ENCODE peak calls at places on chromosomes 3 and 15, in ten cellular contexts. One of them, this sample, is unnamed.

GRCh38 chr3:143222505-143222904 is 102.9 kb downstream of the CHST2 start:
- DNase-seq in brain microvascular endothelial cell: no peak
- DNase-seq in sigmoid colon: no peak
- DNase-seq in heart left ventricle: no peak
- DNase-seq in nucleus accumbens: no peak
- DNase-seq in occipital lobe: no peak
- DNase-seq in NCI-H1105 treated with DMSO at 0.1 percent for 48 hours: no peak
- DNase-seq in prostate gland: no peak
- DNase-seq in substantia nigra: no peak
- DNase-seq in A549: no peak
- DNase-seq in this sample: no peak

GRCh38 chr3:21013566-21013965 is 737.4 kb downstream of the ZNF385D start:
- DNase-seq in sigmoid colon: no peak
- DNase-seq in occipital lobe: no peak
- DNase-seq in substantia nigra: no peak
- DNase-seq in NCI-H1105 treated with DMSO at 0.1 percent for 48 hours: no peak
- DNase-seq in nucleus accumbens: no peak
- DNase-seq in A549: no peak
- DNase-seq in brain microvascular endothelial cell: no peak
- DNase-seq in prostate gland: no peak
- DNase-seq in heart left ventricle: no peak
- DNase-seq in this sample: no peak

GRCh38 chr3:44568561-44568960 is 13.6 kb downstream of the ZKSCAN7 start:
- DNase-seq in A549: no peak
- DNase-seq in NCI-H1105 treated with DMSO at 0.1 percent for 48 hours: no peak
- DNase-seq in nucleus accumbens: no peak
- DNase-seq in brain microvascular endothelial cell: peak
- DNase-seq in prostate gland: no peak
- DNase-seq in occipital lobe: no peak
- DNase-seq in substantia nigra: no peak
- DNase-seq in heart left ventricle: no peak
- DNase-seq in sigmoid colon: no peak
- DNase-seq in this sample: no peak

GRCh38 chr3:174253221-174253620 is 605.9 kb upstream of the NAALADL2 start:
- DNase-seq in heart left ventricle: no peak
- DNase-seq in occipital lobe: no peak
- DNase-seq in substantia nigra: no peak
- DNase-seq in sigmoid colon: no peak
- DNase-seq in brain microvascular endothelial cell: no peak
- DNase-seq in A549: no peak
- DNase-seq in prostate gland: no peak
- DNase-seq in NCI-H1105 treated with DMSO at 0.1 percent for 48 hours: no peak
- DNase-seq in nucleus accumbens: no peak
- DNase-seq in this sample: no peak

GRCh38 chr15:78979456-78980320 is 34.8 kb upstream of the CTSH start:
- DNase-seq in NCI-H1105 treated with DMSO at 0.1 percent for 48 hours: peak
- DNase-seq in substantia nigra: peak
- DNase-seq in prostate gland: peak
- DNase-seq in brain microvascular endothelial cell: peak
- DNase-seq in nucleus accumbens: no peak
- DNase-seq in heart left ventricle: peak
- DNase-seq in occipital lobe: peak
- DNase-seq in A549: peak
- DNase-seq in sigmoid colon: peak
- DNase-seq in this sample: peak

GRCh38 chr3:194275721-194276120 is 75.4 kb downstream of the CPN2 start:
- DNase-seq in substantia nigra: no peak
- DNase-seq in NCI-H1105 treated with DMSO at 0.1 percent for 48 hours: no peak
- DNase-seq in brain microvascular endothelial cell: no peak
- DNase-seq in occipital lobe: no peak
- DNase-seq in nucleus accumbens: no peak
- DNase-seq in sigmoid colon: peak
- DNase-seq in heart left ventricle: no peak
- DNase-seq in prostate gland: no peak
- DNase-seq in A549: no peak
- DNase-seq in this sample: no peak

GRCh38 chr15:83810110-83810509 is 156.2 kb downstream of the ADAMTSL3 start:
- DNase-seq in prostate gland: no peak
- DNase-seq in A549: no peak
- DNase-seq in occipital lobe: no peak
- DNase-seq in NCI-H1105 treated with DMSO at 0.1 percent for 48 hours: no peak
- DNase-seq in heart left ventricle: no peak
- DNase-seq in substantia nigra: no peak
- DNase-seq in nucleus accumbens: no peak
- DNase-seq in brain microvascular endothelial cell: no peak
- DNase-seq in sigmoid colon: no peak
- DNase-seq in this sample: no peak

GRCh38 chr3:170180952-170181876 is at the start of gene PHC3:
- DNase-seq in prostate gland: peak
- DNase-seq in substantia nigra: peak
- DNase-seq in nucleus accumbens: peak
- DNase-seq in A549: peak
- DNase-seq in sigmoid colon: peak
- DNase-seq in heart left ventricle: peak
- DNase-seq in NCI-H1105 treated with DMSO at 0.1 percent for 48 hours: peak
- DNase-seq in occipital lobe: peak
- DNase-seq in brain microvascular endothelial cell: peak
- DNase-seq in this sample: peak

GRCh38 chr3:42745776-42746454 is 27.1 kb downstream of the CCDC13 start:
- DNase-seq in nucleus accumbens: no peak
- DNase-seq in occipital lobe: no peak
- DNase-seq in sigmoid colon: no peak
- DNase-seq in A549: no peak
- DNase-seq in prostate gland: no peak
- DNase-seq in brain microvascular endothelial cell: no peak
- DNase-seq in substantia nigra: no peak
- DNase-seq in heart left ventricle: no peak
- DNase-seq in NCI-H1105 treated with DMSO at 0.1 percent for 48 hours: no peak
- DNase-seq in this sample: no peak

GRCh38 chr3:44318929-44319328 is 19.6 kb upstream of the TCAIM start:
- DNase-seq in NCI-H1105 treated with DMSO at 0.1 percent for 48 hours: no peak
- DNase-seq in sigmoid colon: no peak
- DNase-seq in heart left ventricle: no peak
- DNase-seq in A549: no peak
- DNase-seq in occipital lobe: no peak
- DNase-seq in substantia nigra: no peak
- DNase-seq in prostate gland: no peak
- DNase-seq in nucleus accumbens: no peak
- DNase-seq in brain microvascular endothelial cell: no peak
- DNase-seq in this sample: no peak

GRCh38 chr3:157913751-157914150 is 192.5 kb downstream of the SHOX2 start:
- DNase-seq in A549: no peak
- DNase-seq in NCI-H1105 treated with DMSO at 0.1 percent for 48 hours: no peak
- DNase-seq in substantia nigra: no peak
- DNase-seq in brain microvascular endothelial cell: no peak
- DNase-seq in occipital lobe: no peak
- DNase-seq in heart left ventricle: no peak
- DNase-seq in nucleus accumbens: no peak
- DNase-seq in prostate gland: no peak
- DNase-seq in sigmoid colon: no peak
- DNase-seq in this sample: peak

GRCh38 chr3:43723121-43723734 is 32.5 kb downstream of the ABHD5 start:
- DNase-seq in A549: peak
- DNase-seq in prostate gland: no peak
- DNase-seq in brain microvascular endothelial cell: peak
- DNase-seq in nucleus accumbens: no peak
- DNase-seq in occipital lobe: no peak
- DNase-seq in sigmoid colon: no peak
- DNase-seq in NCI-H1105 treated with DMSO at 0.1 percent for 48 hours: no peak
- DNase-seq in heart left ventricle: no peak
- DNase-seq in substantia nigra: no peak
- DNase-seq in this sample: no peak

GRCh38 chr15:63243776-63244175 is 33.6 kb upstream of the APH1B start:
- DNase-seq in sigmoid colon: no peak
- DNase-seq in occipital lobe: no peak
- DNase-seq in brain microvascular endothelial cell: no peak
- DNase-seq in prostate gland: no peak
- DNase-seq in A549: no peak
- DNase-seq in heart left ventricle: no peak
- DNase-seq in nucleus accumbens: no peak
- DNase-seq in NCI-H1105 treated with DMSO at 0.1 percent for 48 hours: no peak
- DNase-seq in substantia nigra: no peak
- DNase-seq in this sample: no peak

GRCh38 chr15:23588268-23588667 is 22.8 kb downstream of the MKRN3 start:
- DNase-seq in occipital lobe: no peak
- DNase-seq in sigmoid colon: no peak
- DNase-seq in heart left ventricle: no peak
- DNase-seq in substantia nigra: no peak
- DNase-seq in A549: no peak
- DNase-seq in brain microvascular endothelial cell: no peak
- DNase-seq in nucleus accumbens: no peak
- DNase-seq in prostate gland: no peak
- DNase-seq in NCI-H1105 treated with DMSO at 0.1 percent for 48 hours: no peak
- DNase-seq in this sample: no peak

GRCh38 chr3:129320261-129320660 is 41.6 kb downstream of the HMCES start:
- DNase-seq in NCI-H1105 treated with DMSO at 0.1 percent for 48 hours: no peak
- DNase-seq in substantia nigra: no peak
- DNase-seq in nucleus accumbens: no peak
- DNase-seq in brain microvascular endothelial cell: no peak
- DNase-seq in sigmoid colon: peak
- DNase-seq in heart left ventricle: no peak
- DNase-seq in occipital lobe: no peak
- DNase-seq in prostate gland: no peak
- DNase-seq in A549: no peak
- DNase-seq in this sample: no peak

GRCh38 chr15:52789601-52790165 is 453 bp downstream of the ONECUT1 start:
- DNase-seq in sigmoid colon: no peak
- DNase-seq in prostate gland: no peak
- DNase-seq in brain microvascular endothelial cell: no peak
- DNase-seq in A549: peak
- DNase-seq in NCI-H1105 treated with DMSO at 0.1 percent for 48 hours: peak
- DNase-seq in substantia nigra: no peak
- DNase-seq in nucleus accumbens: no peak
- DNase-seq in occipital lobe: no peak
- DNase-seq in heart left ventricle: no peak
- DNase-seq in this sample: no peak

GRCh38 chr3:277873-278272 is 81.3 kb downstream of the CHL1 start:
- DNase-seq in occipital lobe: no peak
- DNase-seq in substantia nigra: no peak
- DNase-seq in heart left ventricle: no peak
- DNase-seq in NCI-H1105 treated with DMSO at 0.1 percent for 48 hours: no peak
- DNase-seq in prostate gland: no peak
- DNase-seq in brain microvascular endothelial cell: no peak
- DNase-seq in nucleus accumbens: no peak
- DNase-seq in sigmoid colon: no peak
- DNase-seq in A549: no peak
- DNase-seq in this sample: no peak

GRCh38 chr15:66096711-66097058 is 156.9 kb downstream of the MEGF11 start:
- DNase-seq in sigmoid colon: no peak
- DNase-seq in heart left ventricle: no peak
- DNase-seq in NCI-H1105 treated with DMSO at 0.1 percent for 48 hours: no peak
- DNase-seq in substantia nigra: no peak
- DNase-seq in nucleus accumbens: no peak
- DNase-seq in prostate gland: no peak
- DNase-seq in brain microvascular endothelial cell: no peak
- DNase-seq in occipital lobe: no peak
- DNase-seq in A549: no peak
- DNase-seq in this sample: no peak

GRCh38 chr3:176769547-176770190 is 427.6 kb downstream of the TBL1XR1 start:
- DNase-seq in substantia nigra: no peak
- DNase-seq in prostate gland: no peak
- DNase-seq in heart left ventricle: no peak
- DNase-seq in sigmoid colon: no peak
- DNase-seq in NCI-H1105 treated with DMSO at 0.1 percent for 48 hours: no peak
- DNase-seq in brain microvascular endothelial cell: no peak
- DNase-seq in occipital lobe: no peak
- DNase-seq in nucleus accumbens: no peak
- DNase-seq in A549: no peak
- DNase-seq in this sample: no peak

GRCh38 chr3:64384561-64384960 is 159.3 kb upstream of the PRICKLE2 start:
- DNase-seq in sigmoid colon: no peak
- DNase-seq in occipital lobe: no peak
- DNase-seq in A549: no peak
- DNase-seq in heart left ventricle: no peak
- DNase-seq in prostate gland: no peak
- DNase-seq in NCI-H1105 treated with DMSO at 0.1 percent for 48 hours: no peak
- DNase-seq in nucleus accumbens: no peak
- DNase-seq in brain microvascular endothelial cell: no peak
- DNase-seq in substantia nigra: no peak
- DNase-seq in this sample: no peak

GRCh38 chr3:34108976-34109375 is 310.5 kb downstream of the PDCD6IP start:
- DNase-seq in nucleus accumbens: no peak
- DNase-seq in heart left ventricle: no peak
- DNase-seq in sigmoid colon: no peak
- DNase-seq in A549: no peak
- DNase-seq in brain microvascular endothelial cell: no peak
- DNase-seq in NCI-H1105 treated with DMSO at 0.1 percent for 48 hours: no peak
- DNase-seq in occipital lobe: no peak
- DNase-seq in prostate gland: no peak
- DNase-seq in substantia nigra: no peak
- DNase-seq in this sample: no peak